ENCODE peak calls at places on chromosomes 12 and 14, in seven cellular contexts. One of them, this sample, is unnamed.

GRCh38 chr14:73216035-73216434 is 21.3 kb upstream of the PAPLN start:
- DNase-seq in HepG2: no peak
- DNase-seq in H1: no peak
- DNase-seq in SK-N-SH: no peak
- DNase-seq in K562: no peak
- DNase-seq in Panc1: no peak
- DNase-seq in HCT116: no peak
- DNase-seq in this sample: no peak

GRCh38 chr14:51576112-51576420 is 75.6 kb upstream of the FRMD6 start:
- DNase-seq in SK-N-SH: no peak
- DNase-seq in HepG2: peak; percentile 30
- DNase-seq in K562: no peak
- DNase-seq in HCT116: no peak
- DNase-seq in Panc1: no peak
- DNase-seq in H1: peak; percentile 27
- DNase-seq in this sample: no peak

GRCh38 chr12:95102916-95103671 is 29.7 kb upstream of the NR2C1 start:
- DNase-seq in SK-N-SH: no peak
- DNase-seq in K562: no peak
- DNase-seq in H1: no peak
- DNase-seq in HCT116: peak; percentile 92
- DNase-seq in HepG2: peak; percentile 18
- DNase-seq in Panc1: peak; percentile 90
- DNase-seq in this sample: peak; percentile 90

GRCh38 chr12:46372131-46372851 is at the start of gene SLC38A2:
- DNase-seq in SK-N-SH: peak; percentile 82
- DNase-seq in HCT116: peak; percentile 71
- DNase-seq in H1: no peak
- DNase-seq in HepG2: peak; percentile 84
- DNase-seq in K562: peak; percentile 64
- DNase-seq in Panc1: no peak
- DNase-seq in this sample: no peak

GRCh38 chr14:54252072-54252730 is 144.6 kb upstream of the CDKN3 start:
- DNase-seq in H1: no peak
- DNase-seq in SK-N-SH: no peak
- DNase-seq in K562: no peak
- DNase-seq in HepG2: peak; percentile 63
- DNase-seq in HCT116: peak; percentile 95
- DNase-seq in Panc1: no peak
- DNase-seq in this sample: no peak

GRCh38 chr12:87196329-87196728 is 832.9 kb downstream of the C12orf50 start:
- DNase-seq in SK-N-SH: no peak
- DNase-seq in Panc1: no peak
- DNase-seq in H1: no peak
- DNase-seq in HCT116: no peak
- DNase-seq in HepG2: no peak
- DNase-seq in K562: no peak
- DNase-seq in this sample: no peak

GRCh38 chr12:96985515-96986362 is 78.7 kb downstream of the NEDD1 start:
- DNase-seq in H1: no peak
- DNase-seq in HCT116: peak; percentile 6
- DNase-seq in HepG2: no peak
- DNase-seq in SK-N-SH: no peak
- DNase-seq in Panc1: no peak
- DNase-seq in K562: peak; percentile 48
- DNase-seq in this sample: no peak

GRCh38 chr12:120079352-120080042 is 37.1 kb downstream of the RAB35 start:
- DNase-seq in Panc1: no peak
- DNase-seq in H1: no peak
- DNase-seq in HepG2: peak; percentile 78
- DNase-seq in HCT116: peak; percentile 18
- DNase-seq in K562: no peak
- DNase-seq in SK-N-SH: no peak
- DNase-seq in this sample: no peak

GRCh38 chr12:11204173-11204572 is 17.4 kb upstream of the TAS2R42 start:
- DNase-seq in Panc1: no peak
- DNase-seq in H1: no peak
- DNase-seq in SK-N-SH: no peak
- DNase-seq in K562: no peak
- DNase-seq in HepG2: no peak
- DNase-seq in HCT116: no peak
- DNase-seq in this sample: no peak

GRCh38 chr14:75182820-75183219 is 6.4 kb upstream of the TMED10 start:
- DNase-seq in HCT116: no peak
- DNase-seq in Panc1: no peak
- DNase-seq in HepG2: peak; percentile 50
- DNase-seq in SK-N-SH: no peak
- DNase-seq in K562: no peak
- DNase-seq in H1: no peak
- DNase-seq in this sample: no peak

GRCh38 chr14:91878274-91878673 is 10.9 kb upstream of the TC2N start:
- DNase-seq in H1: no peak
- DNase-seq in HCT116: no peak
- DNase-seq in Panc1: no peak
- DNase-seq in K562: peak; percentile 13
- DNase-seq in HepG2: no peak
- DNase-seq in SK-N-SH: no peak
- DNase-seq in this sample: no peak

GRCh38 chr12:128008341-128008740 is 258.6 kb upstream of the TMEM132C start:
- DNase-seq in Panc1: no peak
- DNase-seq in SK-N-SH: no peak
- DNase-seq in HCT116: no peak
- DNase-seq in K562: no peak
- DNase-seq in H1: no peak
- DNase-seq in HepG2: no peak
- DNase-seq in this sample: no peak

GRCh38 chr12:49974677-49975369 is 2.1 kb downstream of the AQP6 start:
- DNase-seq in HepG2: no peak
- DNase-seq in K562: no peak
- DNase-seq in HCT116: no peak
- DNase-seq in H1: no peak
- DNase-seq in Panc1: no peak
- DNase-seq in SK-N-SH: no peak
- DNase-seq in this sample: no peak

GRCh38 chr12:55694651-55695050 is 13.1 kb downstream of the ITGA7 start:
- DNase-seq in K562: no peak
- DNase-seq in H1: no peak
- DNase-seq in HCT116: no peak
- DNase-seq in Panc1: no peak
- DNase-seq in HepG2: no peak
- DNase-seq in SK-N-SH: no peak
- DNase-seq in this sample: no peak

GRCh38 chr12:726281-727140 is 25.9 kb upstream of the WNK1 start:
- DNase-seq in H1: no peak
- DNase-seq in HepG2: peak; percentile 19
- DNase-seq in SK-N-SH: no peak
- DNase-seq in HCT116: no peak
- DNase-seq in K562: no peak
- DNase-seq in Panc1: peak; percentile 17
- DNase-seq in this sample: no peak

GRCh38 chr12:14167005-14167628 is 185.7 kb upstream of the GRIN2B start:
- DNase-seq in HCT116: peak; percentile 61
- DNase-seq in H1: no peak
- DNase-seq in SK-N-SH: peak; percentile 67
- DNase-seq in HepG2: peak; percentile 30
- DNase-seq in K562: peak; percentile 49
- DNase-seq in Panc1: peak; percentile 36
- DNase-seq in this sample: no peak

GRCh38 chr12:111413442-111414086 is 7.8 kb downstream of the SH2B3 start:
- DNase-seq in HepG2: no peak
- DNase-seq in HCT116: no peak
- DNase-seq in Panc1: no peak
- DNase-seq in K562: no peak
- DNase-seq in H1: no peak
- DNase-seq in SK-N-SH: no peak
- DNase-seq in this sample: no peak

GRCh38 chr12:120639771-120640721 is at the start of gene CABP1:
- DNase-seq in HepG2: peak; percentile 7
- DNase-seq in HCT116: no peak
- DNase-seq in K562: peak; percentile 83
- DNase-seq in SK-N-SH: peak; percentile 85
- DNase-seq in H1: peak; percentile 36
- DNase-seq in Panc1: no peak
- DNase-seq in this sample: no peak

DNA sequence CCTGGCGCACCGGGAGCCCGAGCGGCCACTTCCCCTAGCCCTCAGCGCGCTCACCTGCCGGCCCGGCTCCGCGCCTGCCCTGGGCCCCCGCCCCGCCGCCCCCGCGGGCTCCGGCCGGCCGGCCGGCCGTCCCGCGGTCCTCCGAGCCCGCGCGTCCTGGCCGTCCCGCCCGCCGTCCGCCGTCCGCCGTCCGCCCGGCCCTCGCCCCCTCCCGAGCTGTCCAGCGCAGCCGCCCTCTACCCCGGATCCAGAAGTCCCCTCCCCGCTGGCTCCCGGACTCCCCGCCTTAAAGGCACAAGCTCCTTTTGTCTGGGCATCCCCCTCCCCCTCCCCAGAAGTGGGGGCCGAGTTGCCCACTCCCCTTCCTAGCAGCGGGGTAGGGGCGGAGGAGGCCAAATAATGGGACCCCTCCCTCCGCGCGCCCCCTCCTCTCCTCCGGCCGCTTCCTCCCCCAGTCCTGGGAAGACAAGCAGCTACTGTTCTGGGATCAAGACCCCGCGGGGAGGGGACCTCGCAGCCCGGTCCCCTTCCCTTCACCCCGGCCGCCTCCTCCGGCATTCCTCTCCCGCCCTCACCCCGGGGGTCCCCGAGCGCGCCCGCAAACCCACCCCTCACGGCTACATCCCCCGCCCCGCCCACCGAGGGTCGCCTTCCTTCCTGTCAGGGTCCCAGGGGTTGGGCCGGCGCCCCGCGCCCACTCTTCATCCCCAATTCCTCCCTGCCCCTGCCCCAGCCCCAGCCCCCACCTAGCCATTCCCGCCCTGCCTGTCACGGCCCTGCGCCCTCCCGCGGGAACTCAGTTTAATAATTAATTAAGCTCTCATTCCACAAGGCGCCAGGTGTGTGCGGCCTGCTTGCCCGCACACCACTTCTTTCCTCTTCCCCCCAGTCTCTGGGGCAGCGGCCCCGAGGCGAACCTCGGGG is at the start of gene ADCY6:
- DNase-seq in SK-N-SH: peak; percentile 96
- DNase-seq in K562: peak; percentile 29
- DNase-seq in Panc1: no peak
- DNase-seq in HepG2: peak; percentile 67
- DNase-seq in HCT116: peak; percentile 29
- DNase-seq in H1: no peak
- DNase-seq in this sample: no peak
- TF ChIP-seq SIN3A in SK-N-SH: no peak
- TF ChIP-seq SIN3A in K562: no peak
- TF ChIP-seq SIN3A in Panc1: no peak
- TF ChIP-seq SIN3A in HepG2: peak; percentile 27
- TF ChIP-seq SIN3A in HCT116: no peak
- TF ChIP-seq SIN3A in H1: peak; percentile 12
- TF ChIP-seq SIN3A in this sample: no peak

GRCh38 chr12:29346764-29347421 is 34.1 kb downstream of the ERGIC2 start:
- DNase-seq in Panc1: no peak
- DNase-seq in SK-N-SH: no peak
- DNase-seq in K562: no peak
- DNase-seq in HCT116: no peak
- DNase-seq in HepG2: no peak
- DNase-seq in H1: no peak
- DNase-seq in this sample: no peak
- TF ChIP-seq SIN3A in Panc1: no peak
- TF ChIP-seq SIN3A in SK-N-SH: no peak
- TF ChIP-seq SIN3A in K562: no peak
- TF ChIP-seq SIN3A in HCT116: no peak
- TF ChIP-seq SIN3A in HepG2: no peak
- TF ChIP-seq SIN3A in H1: no peak
- TF ChIP-seq SIN3A in this sample: no peak

DNA sequence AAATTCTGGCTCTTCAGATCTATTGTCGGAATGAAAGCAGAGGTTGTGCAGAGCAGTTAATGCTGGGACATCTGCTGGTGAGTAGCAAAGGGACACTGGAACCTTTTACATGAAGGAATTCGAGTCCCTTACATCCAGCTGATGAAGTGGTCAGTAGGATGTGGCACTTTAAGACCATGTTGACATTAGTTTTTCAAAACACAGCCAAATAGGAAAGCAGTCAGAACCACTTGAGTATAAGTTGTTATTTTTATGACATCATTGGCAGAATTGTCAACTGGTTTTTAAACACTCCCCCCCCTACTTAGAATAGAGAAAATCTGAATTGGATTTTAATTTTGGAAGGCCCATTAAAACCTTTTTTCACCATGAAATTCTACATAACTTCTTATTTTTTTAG is 46.8 kb upstream of the AMN start:
- DNase-seq in HCT116: no peak
- DNase-seq in SK-N-SH: no peak
- DNase-seq in Panc1: no peak
- DNase-seq in HepG2: no peak
- DNase-seq in H1: no peak
- DNase-seq in K562: no peak
- DNase-seq in this sample: no peak
- TF ChIP-seq SIN3A in HCT116: no peak
- TF ChIP-seq SIN3A in SK-N-SH: no peak
- TF ChIP-seq SIN3A in Panc1: no peak
- TF ChIP-seq SIN3A in HepG2: no peak
- TF ChIP-seq SIN3A in H1: no peak
- TF ChIP-seq SIN3A in K562: no peak
- TF ChIP-seq SIN3A in this sample: no peak

GRCh38 chr14:68687746-68688145 is 105.1 kb downstream of the ZFP36L1 start:
- DNase-seq in HCT116: peak; percentile 70
- DNase-seq in H1: no peak
- DNase-seq in HepG2: no peak
- DNase-seq in K562: no peak
- DNase-seq in Panc1: no peak
- DNase-seq in SK-N-SH: no peak
- DNase-seq in this sample: no peak

GRCh38 chr14:68689426-68689825 is 103.4 kb downstream of the ZFP36L1 start:
- DNase-seq in H1: no peak
- DNase-seq in HCT116: no peak
- DNase-seq in SK-N-SH: no peak
- DNase-seq in Panc1: no peak
- DNase-seq in HepG2: no peak
- DNase-seq in K562: no peak
- DNase-seq in this sample: no peak

GRCh38 chr14:68690106-68690960 is 102.5 kb downstream of the ZFP36L1 start:
- DNase-seq in SK-N-SH: peak; percentile 37
- DNase-seq in H1: no peak
- DNase-seq in Panc1: no peak
- DNase-seq in HCT116: no peak
- DNase-seq in K562: no peak
- DNase-seq in HepG2: no peak
- DNase-seq in this sample: no peak

GRCh38 chr14:68686724-68687123 is 106.1 kb downstream of the ZFP36L1 start:
- DNase-seq in SK-N-SH: no peak
- DNase-seq in K562: no peak
- DNase-seq in Panc1: no peak
- DNase-seq in H1: no peak
- DNase-seq in HepG2: no peak
- DNase-seq in HCT116: no peak
- DNase-seq in this sample: no peak

GRCh38 chr14:68688872-68689371 is 103.9 kb downstream of the ZFP36L1 start:
- DNase-seq in HepG2: no peak
- DNase-seq in HCT116: no peak
- DNase-seq in H1: no peak
- DNase-seq in Panc1: no peak
- DNase-seq in K562: no peak
- DNase-seq in SK-N-SH: peak; percentile 74
- DNase-seq in this sample: no peak
- TF ChIP-seq SIN3A in HepG2: no peak
- TF ChIP-seq SIN3A in HCT116: no peak
- TF ChIP-seq SIN3A in H1: no peak
- TF ChIP-seq SIN3A in Panc1: no peak
- TF ChIP-seq SIN3A in K562: no peak
- TF ChIP-seq SIN3A in SK-N-SH: no peak
- TF ChIP-seq SIN3A in this sample: no peak

GRCh38 chr12:126747530-126748149 is 1519.3 kb upstream of the TMEM132C start:
- DNase-seq in Panc1: no peak
- DNase-seq in HepG2: peak; percentile 9
- DNase-seq in HCT116: peak; percentile 16
- DNase-seq in SK-N-SH: peak; percentile 69
- DNase-seq in K562: peak; percentile 82
- DNase-seq in H1: no peak
- DNase-seq in this sample: no peak
- TF ChIP-seq SIN3A in Panc1: no peak
- TF ChIP-seq SIN3A in HepG2: no peak
- TF ChIP-seq SIN3A in HCT116: no peak
- TF ChIP-seq SIN3A in SK-N-SH: no peak
- TF ChIP-seq SIN3A in K562: no peak
- TF ChIP-seq SIN3A in H1: no peak
- TF ChIP-seq SIN3A in this sample: no peak

This sample was measured in GM12878.